ENCODE peak calls at places on chromosomes 6 and 20, in six cellular contexts. One of them, this sample, is unnamed.

GRCh38 chr20:582204-582603 is 27.9 kb downstream of the TCF15 start:
- DNase-seq in K562: no peak
- DNase-seq in SK-N-SH: no peak
- DNase-seq in GM12878: no peak
- DNase-seq in H1: no peak
- DNase-seq in HepG2: no peak
- DNase-seq in this sample: no peak

GRCh38 chr20:63711085-63711645 is 3.3 kb downstream of the ZGPAT start:
- DNase-seq in H1: no peak
- DNase-seq in K562: peak; percentile 2
- DNase-seq in SK-N-SH: no peak
- DNase-seq in HepG2: no peak
- DNase-seq in GM12878: no peak
- DNase-seq in this sample: no peak

GRCh38 chr6:122696079-122696478 is 83.4 kb upstream of the FABP7 start:
- DNase-seq in K562: no peak
- DNase-seq in HepG2: no peak
- DNase-seq in H1: no peak
- DNase-seq in SK-N-SH: no peak
- DNase-seq in GM12878: no peak
- DNase-seq in this sample: no peak

GRCh38 chr6:118318648-118319047 is 229.4 kb upstream of the PLN start:
- DNase-seq in GM12878: no peak
- DNase-seq in SK-N-SH: no peak
- DNase-seq in H1: no peak
- DNase-seq in K562: no peak
- DNase-seq in HepG2: no peak
- DNase-seq in this sample: no peak

GRCh38 chr6:391559-392440 is at the start of gene IRF4:
- DNase-seq in SK-N-SH: no peak
- DNase-seq in HepG2: no peak
- DNase-seq in H1: no peak
- DNase-seq in GM12878: no peak
- DNase-seq in K562: no peak
- DNase-seq in this sample: no peak

GRCh38 chr20:58712116-58712822 is 19.7 kb downstream of the NPEPL1 start:
- DNase-seq in GM12878: no peak
- DNase-seq in K562: no peak
- DNase-seq in H1: no peak
- DNase-seq in SK-N-SH: peak; percentile 12
- DNase-seq in HepG2: no peak
- DNase-seq in this sample: no peak

GRCh38 chr20:32858189-32858588 is 534 bp upstream of the EFCAB8 start:
- DNase-seq in SK-N-SH: no peak
- DNase-seq in K562: no peak
- DNase-seq in GM12878: no peak
- DNase-seq in HepG2: no peak
- DNase-seq in H1: no peak
- DNase-seq in this sample: no peak

GRCh38 chr6:62980724-62981123 is 230.5 kb upstream of the FKBP1C start:
- DNase-seq in H1: no peak
- DNase-seq in HepG2: no peak
- DNase-seq in GM12878: no peak
- DNase-seq in K562: no peak
- DNase-seq in SK-N-SH: no peak
- DNase-seq in this sample: no peak

GRCh38 chr6:11650297-11650696 is 112.7 kb downstream of the TMEM170B start:
- DNase-seq in H1: peak; percentile 90
- DNase-seq in SK-N-SH: no peak
- DNase-seq in GM12878: no peak
- DNase-seq in K562: no peak
- DNase-seq in HepG2: no peak
- DNase-seq in this sample: no peak

GRCh38 chr6:11650711-11651110 is 113.2 kb downstream of the TMEM170B start:
- DNase-seq in H1: no peak
- DNase-seq in K562: no peak
- DNase-seq in HepG2: no peak
- DNase-seq in SK-N-SH: no peak
- DNase-seq in GM12878: no peak
- DNase-seq in this sample: no peak

GRCh38 chr6:11654876-11655275 is 117.3 kb downstream of the TMEM170B start:
- DNase-seq in SK-N-SH: no peak
- DNase-seq in H1: no peak
- DNase-seq in HepG2: no peak
- DNase-seq in K562: no peak
- DNase-seq in GM12878: no peak
- DNase-seq in this sample: no peak

GRCh38 chr6:11656486-11656885 is 118.9 kb downstream of the TMEM170B start:
- DNase-seq in HepG2: no peak
- DNase-seq in GM12878: no peak
- DNase-seq in SK-N-SH: no peak
- DNase-seq in K562: no peak
- DNase-seq in H1: no peak
- DNase-seq in this sample: no peak

DNA sequence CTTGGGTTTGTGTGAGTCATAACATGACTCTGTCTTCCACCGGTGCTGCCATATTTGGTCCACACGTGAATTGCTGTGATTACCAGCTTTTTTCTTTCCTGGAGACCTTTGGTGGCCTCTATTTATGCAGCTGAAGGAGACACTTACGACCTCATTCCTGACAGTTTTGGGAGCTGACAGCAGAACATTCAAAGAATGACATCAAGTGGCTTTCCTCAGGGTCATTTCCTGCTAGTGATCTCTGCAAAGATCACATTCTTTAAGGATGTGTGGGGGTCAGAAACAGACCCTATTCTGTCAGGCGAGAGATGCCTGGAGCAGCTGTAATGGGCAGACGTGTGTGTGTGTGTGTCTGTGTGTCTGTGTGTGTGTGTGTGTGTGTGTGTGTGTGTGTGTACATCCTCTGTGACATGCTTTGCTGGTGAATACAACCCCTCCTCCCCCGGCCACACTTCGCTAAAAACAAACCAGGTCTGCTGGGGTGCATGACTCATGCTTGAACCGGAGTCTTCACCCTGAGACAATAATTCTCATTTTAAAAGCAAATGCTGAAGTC is 115.6 kb downstream of the TMEM170B start:
- DNase-seq in H1: peak; percentile 29
- DNase-seq in SK-N-SH: no peak
- DNase-seq in K562: peak; percentile 24
- DNase-seq in HepG2: peak; percentile 15
- DNase-seq in GM12878: no peak
- DNase-seq in this sample: no peak
- H3K27ac ChIP-seq in H1: no peak overlapping the region
- H3K27ac ChIP-seq in SK-N-SH: no peak overlapping the region
- H3K27ac ChIP-seq in K562: no peak overlapping the region
- H3K27ac ChIP-seq in HepG2: no peak overlapping the region
- H3K27ac ChIP-seq in GM12878: no peak overlapping the region
- H3K27ac ChIP-seq in this sample: no peak overlapping the region

GRCh38 chr6:36848658-36849441 is 9.6 kb upstream of the CPNE5 start:
- DNase-seq in H1: no peak
- DNase-seq in GM12878: no peak
- DNase-seq in HepG2: peak; percentile 46
- DNase-seq in K562: peak; percentile 95
- DNase-seq in SK-N-SH: peak; percentile 51
- DNase-seq in this sample: no peak
- TF ChIP-seq POLR2AphosphoS5 in H1: no peak
- TF ChIP-seq POLR2AphosphoS5 in GM12878: no peak
- TF ChIP-seq POLR2AphosphoS5 in HepG2: no peak
- TF ChIP-seq POLR2AphosphoS5 in K562: peak; percentile 57
- TF ChIP-seq POLR2AphosphoS5 in SK-N-SH: no peak
- TF ChIP-seq POLR2AphosphoS5 in this sample: no peak

DNA sequence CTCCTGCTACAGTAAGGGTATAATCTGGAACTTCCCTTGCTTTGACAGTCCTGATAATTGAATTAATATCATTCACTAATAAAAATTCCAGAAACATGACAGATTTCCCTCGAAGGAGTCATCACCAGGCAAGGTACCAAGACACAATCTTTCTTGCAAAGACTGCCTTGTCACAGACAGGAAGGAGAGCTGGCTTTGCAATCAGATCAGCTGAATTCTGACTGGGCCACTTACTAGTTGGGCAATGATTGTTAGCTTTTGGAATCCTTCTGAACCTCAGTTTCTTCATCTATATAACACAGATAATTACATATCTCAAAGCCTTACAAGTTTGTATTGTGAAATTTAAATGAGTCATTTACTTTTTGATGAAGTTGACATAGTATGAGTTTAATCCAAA is 344.2 kb downstream of the RFPL4B start:
- DNase-seq in GM12878: no peak
- DNase-seq in SK-N-SH: peak; percentile 12
- DNase-seq in K562: no peak
- DNase-seq in HepG2: no peak
- DNase-seq in H1: no peak
- DNase-seq in this sample: no peak
- TF ChIP-seq GABPA in GM12878: no peak
- TF ChIP-seq GABPA in SK-N-SH: no peak
- TF ChIP-seq GABPA in K562: no peak
- TF ChIP-seq GABPA in HepG2: no peak
- TF ChIP-seq GABPA in H1: no peak
- TF ChIP-seq GABPA in this sample: no peak

DNA sequence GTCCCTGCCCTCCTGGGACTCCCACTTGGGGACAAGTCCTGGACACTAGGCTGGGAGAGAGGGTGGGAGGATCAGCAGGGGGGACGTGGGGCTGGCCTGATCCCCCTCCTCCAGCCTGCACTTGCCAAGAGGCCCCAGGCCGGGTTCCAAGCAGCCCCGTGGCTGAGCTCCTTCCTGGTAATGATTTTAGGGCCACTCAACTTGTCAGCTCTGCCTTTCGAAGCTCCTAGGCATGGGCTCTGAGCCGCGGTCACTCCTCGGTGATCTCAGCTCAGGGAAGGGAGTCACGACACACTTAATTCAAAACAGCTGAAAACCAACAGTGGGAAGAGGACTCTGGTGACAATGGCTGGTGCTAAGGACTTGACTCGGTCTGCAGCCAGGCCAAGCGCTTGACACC is 161.7 kb downstream of the BMP7 start:
- DNase-seq in K562: no peak
- DNase-seq in SK-N-SH: no peak
- DNase-seq in H1: no peak
- DNase-seq in GM12878: no peak
- DNase-seq in HepG2: no peak
- DNase-seq in this sample: no peak
- H3K27ac ChIP-seq in K562: no peak overlapping the region
- H3K27ac ChIP-seq in SK-N-SH: no peak overlapping the region
- H3K27ac ChIP-seq in H1: no peak overlapping the region
- H3K27ac ChIP-seq in GM12878: no peak overlapping the region
- H3K27ac ChIP-seq in HepG2: no peak overlapping the region
- H3K27ac ChIP-seq in this sample: no peak overlapping the region

DNA sequence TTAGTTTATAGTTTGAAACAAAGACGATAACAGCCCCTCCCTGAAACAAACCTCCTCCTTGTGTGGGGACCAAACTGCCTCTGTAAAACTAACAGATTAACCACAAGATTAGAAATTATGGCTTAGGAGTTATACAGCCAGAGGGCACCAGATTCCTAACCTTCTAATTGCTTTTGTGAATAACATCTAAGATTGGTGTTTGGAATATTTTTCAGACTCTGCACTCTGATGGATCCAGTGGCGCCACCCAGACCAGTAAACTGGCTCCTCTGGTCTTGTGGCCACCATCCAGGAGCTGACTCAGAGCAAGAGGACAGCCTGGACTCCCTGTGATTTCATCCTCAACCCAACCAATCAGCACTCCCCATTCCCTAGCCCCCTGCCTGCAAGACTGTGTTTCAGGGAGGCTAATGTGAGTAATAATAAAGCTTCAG is 58.3 kb upstream of the SLC22A16 start:
- DNase-seq in K562: no peak
- DNase-seq in H1: no peak
- DNase-seq in GM12878: no peak
- DNase-seq in SK-N-SH: no peak
- DNase-seq in HepG2: no peak
- DNase-seq in this sample: no peak
- TF ChIP-seq POLR2AphosphoS5 in K562: no peak
- TF ChIP-seq POLR2AphosphoS5 in H1: no peak
- TF ChIP-seq POLR2AphosphoS5 in GM12878: no peak
- TF ChIP-seq POLR2AphosphoS5 in SK-N-SH: no peak
- TF ChIP-seq POLR2AphosphoS5 in HepG2: no peak
- TF ChIP-seq POLR2AphosphoS5 in this sample: no peak

DNA sequence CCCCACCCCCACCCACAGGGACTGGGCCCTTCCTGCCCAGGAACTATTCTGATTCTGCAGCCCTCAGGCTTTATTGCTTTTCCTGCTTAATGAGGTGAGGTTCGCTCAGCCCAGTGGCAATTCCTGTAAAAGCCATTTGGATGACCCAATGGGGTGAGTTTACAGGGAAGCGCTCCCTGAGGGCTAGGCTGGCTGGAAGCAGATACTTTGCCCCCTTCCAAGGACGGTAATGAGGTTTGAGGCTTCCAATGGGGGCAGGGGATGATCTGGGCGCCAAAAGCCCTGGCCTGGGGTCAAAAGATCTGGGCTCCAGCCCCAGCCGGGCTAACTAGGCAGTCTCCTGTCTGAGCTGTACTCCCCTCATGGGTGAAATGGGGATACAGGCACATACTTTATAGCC is 41.8 kb downstream of the RIPOR3 start:
- DNase-seq in SK-N-SH: peak; percentile 15
- DNase-seq in K562: no peak
- DNase-seq in H1: no peak
- DNase-seq in GM12878: no peak
- DNase-seq in HepG2: no peak
- DNase-seq in this sample: no peak
- TF ChIP-seq GABPA in SK-N-SH: no peak
- TF ChIP-seq GABPA in K562: no peak
- TF ChIP-seq GABPA in H1: no peak
- TF ChIP-seq GABPA in GM12878: no peak
- TF ChIP-seq GABPA in HepG2: no peak
- TF ChIP-seq GABPA in this sample: no peak

This sample was measured in HL-60.